ENCODE peak calls at places on chromosomes 12 and 14, in six cellular contexts. O, Z, H, M, L and N are unnamed samples.

GRCh38 chr12:111186347-111186746 is 182.5 kb downstream of the PHETA1 start:
- DNase-seq in H (no peak), M (no peak), L (no peak), Z (no peak), O (no peak), N (no peak)

GRCh38 chr12:50102648-50103309 is 1.0 kb upstream of the GPD1 start:
- DNase-seq in O (no peak), L (no peak), M (no peak), Z (no peak), H (no peak), N (no peak)

GRCh38 chr12:6165418-6165817 is 34.8 kb upstream of the CD9 start:
- DNase-seq in Z (no peak), O (no peak), H (no peak), M (no peak), L (peak; percentile 80), N (no peak)

GRCh38 chr12:50021071-50021470 is 4.2 kb downstream of the RACGAP1 start:
- DNase-seq in M (no peak), Z (no peak), O (peak; percentile 22), L (no peak), H (no peak), N (no peak)

GRCh38 chr14:38003746-38004609 is 203.7 kb upstream of the SSTR1 start:
- DNase-seq in H (no peak), Z (no peak), L (no peak), O (no peak), M (no peak), N (no peak)

GRCh38 chr12:103833891-103834290 is 7.1 kb downstream of the NT5DC3 start:
- DNase-seq in M (no peak), H (no peak), O (no peak), Z (no peak), L (no peak), N (no peak)

GRCh38 chr14:56687123-56687522 is 107.5 kb downstream of the TMEM260 start:
- DNase-seq in H (no peak), M (no peak), O (no peak), L (no peak), Z (no peak), N (no peak)

GRCh38 chr12:47920913-47921312 is 16.1 kb upstream of the VDR start:
- DNase-seq in L (no peak), H (no peak), O (no peak), Z (no peak), M (no peak), N (no peak)

GRCh38 chr12:80655751-80656150 is 51.7 kb upstream of the MYF6 start:
- DNase-seq in O (no peak), Z (no peak), H (no peak), L (peak; percentile 23), M (no peak), N (no peak)

GRCh38 chr12:11171953-11172675 is 1.1 kb downstream of the SMIM10L1 start:
- DNase-seq in O (no peak), L (peak; percentile 19), M (no peak), H (no peak), Z (peak; percentile 54), N (no peak)

GRCh38 chr14:88625671-88626070 is 62.8 kb downstream of the ZC3H14 start:
- DNase-seq in Z (no peak), M (no peak), L (no peak), H (no peak), O (no peak), N (no peak)

GRCh38 chr12:117189725-117190209 is 503 bp downstream of the FBXO21 start:
- DNase-seq in Z (peak; percentile 70), M (peak; percentile 46), O (no peak), L (peak; percentile 45), H (peak; percentile 41), N (no peak)